ENCODE peak calls at places on chromosomes 5 and 9, in five cellular contexts. H, C, K, O and J are unnamed samples. For H3K36me3, the result is how much of the 10 kb centered on the place peaks cover.

GRCh38 chr5:127186657-127187056 is 103.9 kb upstream of the MEGF10 start:
- DNase-seq in H (no peak), O (no peak), C (no peak), K (no peak), J (no peak)

GRCh38 chr9:107624216-107624948 is 134.8 kb upstream of the KLF4 start:
- DNase-seq in H (no peak), O (no peak), K (no peak), C (no peak), J (no peak)

GRCh38 chr5:143501176-143501840 is 97.8 kb upstream of the NR3C1 start:
- DNase-seq in H (no peak), K (no peak), C (no peak), O (no peak), J (no peak)

GRCh38 chr5:386432-387341 is 56.3 kb upstream of the EXOC3 start:
- DNase-seq in K (no peak), C (peak), O (no peak), H (no peak), J (no peak)

GRCh38 chr5:14700478-14701436 is 36.2 kb downstream of the OTULIN start:
- DNase-seq in K (no peak), O (no peak), H (no peak), C (no peak), J (no peak)

GRCh38 chr9:25678147-25678666 is at the start of gene TUSC1:
- DNase-seq in K (no peak), H (peak), O (no peak), C (peak), J (peak)

GRCh38 chr5:38527475-38527874 is 29.0 kb downstream of the LIFR start:
- DNase-seq in K (no peak), H (no peak), O (no peak), C (no peak), J (no peak)

GRCh38 chr9:98171176-98171925 is 21.1 kb downstream of the CORO2A start:
- DNase-seq in K (no peak), O (no peak), H (no peak), C (no peak), J (no peak)

GRCh38 chr9:38526571-38526970 is 93.8 kb downstream of the ANKRD18A start:
- DNase-seq in C (no peak), K (no peak), H (no peak), O (no peak), J (no peak)

GRCh38 chr5:55668356-55668755 is 43.8 kb downstream of the SLC38A9 start:
- DNase-seq in O (no peak), C (no peak), K (no peak), H (peak), J (peak)

GRCh38 chr5:153654444-153654843 is 164.0 kb downstream of the GRIA1 start:
- DNase-seq in K (no peak), O (no peak), H (peak), C (no peak), J (peak)

GRCh38 chr9:126788631-126789349 is 16.1 kb upstream of the ZBTB43 start:
- DNase-seq in K (no peak), O (no peak), C (no peak), H (peak), J (no peak)

GRCh38 chr9:1298027-1298426 is 247.9 kb downstream of the DMRT2 start:
- DNase-seq in K (no peak), O (no peak), C (no peak), H (no peak), J (no peak)

GRCh38 chr5:113340537-113340936 is 94.3 kb downstream of the TSSK1B start:
- DNase-seq in C (no peak), K (no peak), O (no peak), H (no peak), J (no peak)

GRCh38 chr5:159189310-159189709 is 20.0 kb downstream of the RNF145 start:
- DNase-seq in K (no peak), O (no peak), H (peak), C (no peak), J (no peak)

GRCh38 chr9:122580360-122580759 is 2.8 kb downstream of the OR1L8 start:
- DNase-seq in O (no peak), C (no peak), H (peak), K (no peak), J (peak)

GRCh38 chr9:2195211-2195610 is 180.1 kb downstream of the SMARCA2 start:
- DNase-seq in C (no peak), K (no peak), O (no peak), H (no peak), J (no peak)

GRCh38 chr5:172777381-172778222 is 6.6 kb upstream of the DUSP1 start:
- DNase-seq in O (peak), K (peak), C (peak), H (peak), J (no peak)
- H3K36me3 ChIP-seq in O (under half), K (under half), C (under half), H (under half), J (under half)

GRCh38 chr5:146906803-146907202 is 28.2 kb upstream of the PPP2R2B start:
- DNase-seq in H (peak), C (no peak), O (no peak), K (no peak), J (no peak)
- TF ChIP-seq CTCF in H (no peak), C (no peak), O (no peak), K (no peak), J (no peak)

GRCh38 chr5:173716058-173716682 is 99.7 kb upstream of the BOD1 start:
- DNase-seq in C (no peak), K (no peak), H (no peak), O (no peak), J (no peak)

GRCh38 chr5:173717959-173718358 is 101.5 kb upstream of the BOD1 start:
- DNase-seq in H (no peak), C (no peak), O (no peak), K (no peak), J (no peak)

GRCh38 chr5:173718469-173718868 is 102.0 kb upstream of the BOD1 start:
- DNase-seq in H (no peak), C (no peak), O (no peak), K (no peak), J (no peak)

GRCh38 chr5:173714551-173715428 is 98.3 kb upstream of the BOD1 start:
- DNase-seq in C (no peak), H (peak), K (no peak), O (no peak), J (peak)

GRCh38 chr5:173715607-173716006 is 99.2 kb upstream of the BOD1 start:
- DNase-seq in C (no peak), K (no peak), H (no peak), O (no peak), J (no peak)
- H3K36me3 ChIP-seq in C (under half), K (under half), H (under half), O (under half), J (under half)

GRCh38 chr5:59666709-59667108 is 226.8 kb downstream of the PDE4D start:
- DNase-seq in K (no peak), C (no peak), O (no peak), H (no peak), J (no peak)
- TF ChIP-seq CTCF in K (no peak), C (no peak), O (no peak), H (no peak), J (no peak)

DNA sequence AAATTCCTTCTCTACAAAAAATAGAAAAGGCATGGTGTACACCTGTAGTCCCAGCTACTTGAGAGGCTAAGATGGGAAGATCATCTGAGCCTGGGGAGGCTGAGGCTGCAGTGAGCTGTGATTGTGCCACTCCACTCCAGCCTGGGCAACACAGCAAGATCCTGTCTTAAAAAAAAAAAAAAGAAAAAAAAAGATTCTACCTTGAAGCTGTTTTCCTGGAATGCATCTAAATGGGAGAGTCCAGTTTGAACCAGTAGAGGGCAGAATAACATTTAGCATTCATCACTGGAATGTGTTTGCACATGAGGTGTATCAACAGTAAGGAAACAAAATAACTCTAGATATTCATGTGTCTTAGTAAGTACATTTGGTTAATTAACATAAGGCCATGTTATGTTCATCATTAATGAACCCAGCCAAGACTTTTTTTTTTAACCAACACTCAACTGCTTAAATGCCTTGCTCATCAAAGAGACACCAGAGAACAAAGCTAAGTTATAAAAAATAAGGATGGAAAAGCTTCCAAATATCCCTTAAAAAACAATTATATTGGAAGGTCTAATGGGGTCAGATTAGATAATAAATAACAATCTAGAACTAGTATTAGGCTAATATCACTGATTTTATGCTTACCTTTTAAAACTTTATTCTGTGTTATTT is 16.1 kb downstream of the IFNE start:
- DNase-seq in K (no peak), C (no peak), H (no peak), O (peak), J (peak)
- H3K36me3 ChIP-seq in K (under half), C (under half), H (under half), O (under half), J (under half)

GRCh38 chr5:43041131-43041668 is 1.1 kb upstream of the ANXA2R start:
- DNase-seq in K (no peak), C (no peak), H (no peak), O (no peak), J (no peak)

GRCh38 chr5:43043400-43043756 is 3.3 kb upstream of the ANXA2R start:
- DNase-seq in H (no peak), K (no peak), O (no peak), C (no peak), J (no peak)

GRCh38 chr5:43042626-43043399 is 2.7 kb upstream of the ANXA2R start:
- DNase-seq in C (peak), H (peak), K (no peak), O (no peak), J (no peak)

GRCh38 chr5:43041669-43042175 is 1.6 kb upstream of the ANXA2R start:
- DNase-seq in C (peak), K (no peak), H (peak), O (peak), J (no peak)

GRCh38 chr5:43042176-43042625 is 2.1 kb upstream of the ANXA2R start:
- DNase-seq in K (peak), O (peak), H (peak), C (peak), J (no peak)
- TF ChIP-seq CTCF in K (no peak), O (peak), H (no peak), C (no peak), J (peak)

GRCh38 chr5:77428033-77428432 is 64.1 kb downstream of the WDR41 start:
- DNase-seq in H (no peak), K (no peak), C (no peak), O (no peak), J (peak)

GRCh38 chr5:77428526-77428925 is 63.6 kb downstream of the WDR41 start:
- DNase-seq in K (no peak), O (no peak), H (no peak), C (no peak), J (no peak)

GRCh38 chr5:77431286-77431685 is 60.8 kb downstream of the WDR41 start:
- DNase-seq in H (peak), C (no peak), K (no peak), O (no peak), J (peak)

GRCh38 chr5:77430726-77431125 is 61.4 kb downstream of the WDR41 start:
- DNase-seq in C (no peak), K (no peak), O (no peak), H (peak), J (peak)

GRCh38 chr5:77431719-77432118 is 60.4 kb downstream of the WDR41 start:
- DNase-seq in K (no peak), C (no peak), O (no peak), H (no peak), J (no peak)
- H3K36me3 ChIP-seq in K (under half), C (under half), O (under half), H (under half), J (under half)

DNA sequence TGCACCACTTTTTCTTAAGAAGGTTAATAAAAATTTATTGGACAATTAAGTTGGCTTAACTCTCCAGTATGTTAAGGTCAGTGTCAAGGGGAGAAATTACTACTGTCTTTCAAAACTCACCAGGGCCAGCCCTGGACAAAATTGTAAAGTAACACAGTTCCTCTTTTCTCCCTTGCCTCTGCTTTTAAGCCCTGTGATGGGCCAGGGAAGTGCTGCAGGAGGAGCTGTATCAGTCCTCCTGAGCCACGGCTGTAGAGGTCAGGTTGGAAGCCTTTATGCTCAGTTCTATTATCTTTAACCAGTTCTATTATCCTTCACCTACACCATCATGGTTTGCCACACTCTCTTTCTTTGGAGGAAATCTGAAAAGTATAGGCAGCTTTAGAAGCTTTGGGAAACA is 11.5 kb upstream of the PPP2R2B start:
- DNase-seq in H (no peak), O (no peak), K (no peak), C (no peak), J (no peak)
- TF ChIP-seq CTCF in H (no peak), O (no peak), K (no peak), C (no peak), J (no peak)